ENCODE peak calls at places on chromosomes 7 and 10, in eight cellular contexts. K is astrocyte of the cerebellum, N is GM13977, O is OCI-LY7, J is choroid plexus epithelial cell, S is AG04450, C is lower leg skin, E is Caco-2. U is an unnamed sample.

GRCh38 chr10:1256139-1256720 is 200.0 kb downstream of the WDR37 start:
- DNase-seq in K (no peak), S (no peak), E (no peak), C (peak; percentile 39), N (no peak), J (no peak), O (no peak), U (no peak)

GRCh38 chr7:1740214-1740613 is 70.1 kb downstream of the ELFN1 start:
- DNase-seq in J (no peak), N (no peak), C (no peak), S (no peak), O (no peak), K (no peak), E (no peak), U (no peak)

GRCh38 chr7:85023066-85023687 is 163.7 kb downstream of the SEMA3D start:
- DNase-seq in J (peak; percentile 74), O (peak; percentile 41), C (no peak), E (peak; percentile 63), N (no peak), S (peak; percentile 15), K (peak; percentile 47), U (peak; percentile 21)

GRCh38 chr7:122269241-122269640 is 35.3 kb downstream of the FEZF1 start:
- DNase-seq in O (no peak), N (no peak), C (no peak), E (no peak), K (no peak), S (no peak), J (no peak), U (no peak)

GRCh38 chr10:96600337-96600736 is 13.5 kb upstream of the TM9SF3 start:
- DNase-seq in E (no peak), S (no peak), O (no peak), J (no peak), C (no peak), N (no peak), K (no peak), U (no peak)

GRCh38 chr7:138565451-138566114 is 105.5 kb downstream of the TRIM24 start:
- DNase-seq in O (peak; percentile 29), S (peak; percentile 10), J (peak; percentile 77), C (no peak), K (no peak), N (no peak), E (peak; percentile 46), U (no peak)

GRCh38 chr7:51043461-51043860 is 260.8 kb upstream of the GRB10 start:
- DNase-seq in C (peak; percentile 43), O (no peak), N (no peak), S (no peak), E (no peak), J (no peak), K (no peak), U (no peak)

GRCh38 chr7:101875215-101875846 is 57.9 kb downstream of the CUX1 start:
- DNase-seq in K (no peak), S (no peak), O (no peak), J (no peak), E (no peak), N (no peak), C (no peak), U (no peak)

GRCh38 chr7:128916643-128916915 is 6.1 kb upstream of the KCP start:
- DNase-seq in K (no peak), O (no peak), E (no peak), S (no peak), J (no peak), C (peak; percentile 69), N (no peak), U (no peak)

GRCh38 chr7:141696386-141696785 is 5.6 kb downstream of the DENND11 start:
- DNase-seq in S (no peak), E (no peak), N (no peak), O (no peak), K (no peak), J (no peak), C (no peak), U (no peak)

GRCh38 chr10:126101744-126102143 is 205.4 kb downstream of the FANK1 start:
- DNase-seq in S (no peak), C (no peak), K (no peak), O (peak; percentile 14), N (peak; percentile 44), J (no peak), E (no peak), U (no peak)

GRCh38 chr10:43396061-43396927 is 12.7 kb downstream of the HNRNPF start:
- DNase-seq in S (no peak), K (no peak), O (peak; percentile 83), N (peak; percentile 88), J (peak; percentile 73), E (peak; percentile 94), C (peak; percentile 96), U (peak; percentile 83)

GRCh38 chr7:921071-921461 is 33.4 kb downstream of the ADAP1 start:
- DNase-seq in J (no peak), N (no peak), C (peak; percentile 80), S (no peak), K (no peak), O (no peak), E (no peak), U (no peak)

GRCh38 chr10:69413221-69413865 is 3.4 kb downstream of the TACR2 start:
- DNase-seq in N (peak; percentile 67), J (peak; percentile 78), S (no peak), O (peak; percentile 50), K (peak; percentile 38), C (peak; percentile 93), E (peak; percentile 69), U (peak; percentile 67)

GRCh38 chr10:29355436-29355991 is 66.6 kb downstream of the LYZL1 start:
- DNase-seq in C (no peak), N (no peak), S (no peak), J (peak; percentile 35), K (no peak), O (no peak), E (no peak), U (no peak)

GRCh38 chr7:158098125-158099030 is 489.2 kb downstream of the PTPRN2 start:
- DNase-seq in C (peak; percentile 74), E (no peak), N (no peak), O (no peak), J (no peak), S (no peak), K (no peak), U (no peak)

GRCh38 chr10:29522038-29522855 is 112.5 kb downstream of the SVIL start:
- DNase-seq in E (no peak), O (no peak), S (no peak), J (peak; percentile 75), N (no peak), K (peak; percentile 19), C (peak; percentile 72), U (no peak)

GRCh38 chr7:70695804-70696104 is 436.2 kb upstream of the GALNT17 start:
- DNase-seq in C (no peak), N (peak; percentile 58), J (no peak), E (no peak), K (no peak), O (peak; percentile 67), S (no peak), U (peak; percentile 43)

GRCh38 chr7:70694357-70694908 is 437.5 kb upstream of the GALNT17 start:
- DNase-seq in K (no peak), S (no peak), E (peak; percentile 47), O (peak; percentile 61), J (peak; percentile 47), N (peak; percentile 70), C (no peak), U (no peak)

GRCh38 chr7:70693300-70693689 is 438.6 kb upstream of the GALNT17 start:
- DNase-seq in J (peak; percentile 35), O (no peak), E (no peak), K (no peak), N (no peak), C (no peak), S (no peak), U (no peak)

GRCh38 chr7:70694909-70695803 is 436.8 kb upstream of the GALNT17 start:
- DNase-seq in S (no peak), K (no peak), E (peak; percentile 31), O (peak; percentile 34), N (peak; percentile 53), J (peak; percentile 38), C (no peak), U (no peak)

DNA sequence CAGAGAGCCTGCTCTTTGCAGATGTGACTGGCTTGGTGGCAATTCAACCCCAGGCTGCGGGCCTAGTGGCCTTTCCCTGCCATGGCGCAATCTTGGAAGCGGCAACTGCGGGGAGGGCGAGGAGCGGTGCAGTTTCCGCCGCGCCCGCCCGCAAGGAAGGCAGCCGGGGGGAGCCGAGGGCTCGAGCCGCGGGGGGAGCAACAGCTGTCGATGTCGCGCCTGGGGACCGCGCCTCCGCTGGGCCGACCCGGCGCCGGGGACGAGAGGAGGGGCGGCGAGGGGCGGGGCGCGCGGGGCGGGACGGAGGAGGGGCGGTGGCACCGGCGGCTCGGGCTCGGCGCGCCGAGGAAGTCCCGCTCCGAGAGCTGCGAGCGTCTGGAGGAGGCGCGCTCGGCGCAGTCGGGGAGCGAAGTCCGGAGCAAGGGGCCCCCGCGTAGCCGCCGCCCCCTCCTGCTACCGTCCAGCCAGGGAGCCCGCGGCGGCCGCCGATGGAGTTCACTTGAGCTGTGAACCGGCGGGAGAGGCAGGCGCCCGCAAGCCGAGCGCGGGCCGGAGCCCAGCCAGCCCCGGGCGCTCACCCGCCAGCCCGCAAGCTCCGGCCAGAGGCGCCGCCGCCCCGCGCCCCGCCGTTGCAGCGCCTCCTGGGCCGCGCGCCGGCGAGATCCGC is 438.1 kb upstream of the GALNT17 start:
- DNase-seq in E (peak; percentile 84), S (no peak), C (peak; percentile 93), K (no peak), O (peak; percentile 81), N (peak; percentile 91), J (peak; percentile 52), U (peak; percentile 47)
- TF ChIP-seq CTCF in E (no peak), S (no peak), C (no peak), K (peak; percentile 22), O (no peak), N (no peak), J (no peak), U (no peak)

GRCh38 chr10:31031205-31031665 is 430 bp downstream of the ZNF438 start:
- DNase-seq in E (no peak), N (no peak), K (no peak), C (no peak), S (no peak), O (no peak), J (no peak), U (no peak)
- TF ChIP-seq CTCF in E (no peak), N (no peak), K (no peak), C (no peak), S (no peak), O (no peak), J (no peak), U (no peak)

DNA sequence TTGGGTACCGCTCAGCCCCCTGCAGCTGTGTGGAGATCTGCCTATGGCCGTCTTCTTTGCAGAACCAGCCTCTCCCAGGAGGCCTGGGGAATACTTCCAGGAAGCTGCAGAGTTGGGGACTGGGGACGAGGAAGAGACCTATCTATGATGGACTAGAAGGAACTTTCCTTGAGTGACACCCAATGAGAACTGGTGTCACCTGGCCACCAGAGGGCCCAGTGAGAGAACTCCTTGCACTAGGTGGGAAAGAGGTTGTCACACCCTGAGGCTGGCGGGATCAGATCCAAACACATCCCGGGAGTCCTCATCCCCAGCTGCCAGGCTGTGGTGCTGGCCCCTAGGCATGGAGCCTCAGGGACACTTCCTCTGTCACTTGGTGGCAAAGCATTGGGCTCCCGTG is 4.9 kb upstream of the GRID2IP start:
- DNase-seq in C (no peak), J (no peak), E (peak; percentile 56), K (no peak), S (no peak), O (peak; percentile 51), N (peak; percentile 41), U (no peak)
- TF ChIP-seq CTCF in C (no peak), J (peak; percentile 9), E (peak; percentile 50), K (no peak), S (no peak), O (peak; percentile 73), N (peak; percentile 39), U (no peak)

GRCh38 chr10:24096281-24096680 is 112.7 kb upstream of the KIAA1217 start:
- DNase-seq in C (no peak), K (no peak), S (no peak), E (no peak), O (no peak), N (no peak), J (no peak), U (no peak)

GRCh38 chr10:24097771-24098207 is 111.1 kb upstream of the KIAA1217 start:
- DNase-seq in S (no peak), C (no peak), N (no peak), O (no peak), K (peak; percentile 65), J (no peak), E (no peak), U (no peak)
- TF ChIP-seq CTCF in S (no peak), C (no peak), N (no peak), O (no peak), K (no peak), J (no peak), E (no peak), U (no peak)

U was measured in activated CD8-positive, alpha-beta T cell treated with anti-CD3 and anti-CD28 coated beads for 36 hours.